ENCODE peak calls at places on chromosomes 13 and 19, in six cellular contexts. One of them, this sample, is unnamed.
A peak's percentile ranks its signal among the peaks of the same experiment; 100 is the strongest.

GRCh38 chr13:31431722-31432137 is 232.0 kb downstream of the B3GLCT start:
- DNase-seq in LHCN-M2: peak; percentile 33
- DNase-seq in EH: peak; percentile 54
- DNase-seq in lower lobe of right lung: peak; percentile 46
- DNase-seq in activated CD4-positive, alpha-beta T cell treated with anti-CD3 and anti-CD28 coated beads, Interleukin-2, amount 50 U/mL, for 1 hour: peak; percentile 42
- DNase-seq in psoas muscle: peak; percentile 48
- DNase-seq in this sample: no peak

GRCh38 chr13:50678464-50679162 is 164.9 kb downstream of the DLEU7 start:
- DNase-seq in LHCN-M2: peak; percentile 98
- DNase-seq in EH: peak; percentile 93
- DNase-seq in lower lobe of right lung: no peak
- DNase-seq in activated CD4-positive, alpha-beta T cell treated with anti-CD3 and anti-CD28 coated beads, Interleukin-2, amount 50 U/mL, for 1 hour: no peak
- DNase-seq in psoas muscle: no peak
- DNase-seq in this sample: no peak

GRCh38 chr19:10404888-10405808 is 1.8 kb upstream of the CDC37 start:
- DNase-seq in LHCN-M2: no peak
- DNase-seq in EH: peak; percentile 23
- DNase-seq in lower lobe of right lung: no peak
- DNase-seq in activated CD4-positive, alpha-beta T cell treated with anti-CD3 and anti-CD28 coated beads, Interleukin-2, amount 50 U/mL, for 1 hour: peak; percentile 46
- DNase-seq in psoas muscle: no peak
- DNase-seq in this sample: no peak

GRCh38 chr13:99296270-99296865 is 10.8 kb downstream of the GPR183 start:
- DNase-seq in LHCN-M2: no peak
- DNase-seq in EH: no peak
- DNase-seq in lower lobe of right lung: no peak
- DNase-seq in activated CD4-positive, alpha-beta T cell treated with anti-CD3 and anti-CD28 coated beads, Interleukin-2, amount 50 U/mL, for 1 hour: no peak
- DNase-seq in psoas muscle: no peak
- DNase-seq in this sample: no peak

GRCh38 chr13:47299316-47299715 is 402.5 kb upstream of the HTR2A start:
- DNase-seq in LHCN-M2: no peak
- DNase-seq in EH: peak; percentile 61
- DNase-seq in lower lobe of right lung: no peak
- DNase-seq in activated CD4-positive, alpha-beta T cell treated with anti-CD3 and anti-CD28 coated beads, Interleukin-2, amount 50 U/mL, for 1 hour: no peak
- DNase-seq in psoas muscle: no peak
- DNase-seq in this sample: no peak

GRCh38 chr13:60152114-60152513 is 11.6 kb downstream of the DIAPH3 start:
- DNase-seq in LHCN-M2: peak; percentile 16
- DNase-seq in EH: no peak
- DNase-seq in lower lobe of right lung: no peak
- DNase-seq in activated CD4-positive, alpha-beta T cell treated with anti-CD3 and anti-CD28 coated beads, Interleukin-2, amount 50 U/mL, for 1 hour: no peak
- DNase-seq in psoas muscle: no peak
- DNase-seq in this sample: no peak

GRCh38 chr19:36973844-36974195 is 57.7 kb downstream of the ZNF568 start:
- DNase-seq in LHCN-M2: no peak
- DNase-seq in EH: no peak
- DNase-seq in lower lobe of right lung: no peak
- DNase-seq in activated CD4-positive, alpha-beta T cell treated with anti-CD3 and anti-CD28 coated beads, Interleukin-2, amount 50 U/mL, for 1 hour: no peak
- DNase-seq in psoas muscle: no peak
- DNase-seq in this sample: no peak

GRCh38 chr19:1069009-1069779 is 2.2 kb downstream of the ARHGAP45 start:
- DNase-seq in LHCN-M2: no peak
- DNase-seq in EH: no peak
- DNase-seq in lower lobe of right lung: peak; percentile 94
- DNase-seq in activated CD4-positive, alpha-beta T cell treated with anti-CD3 and anti-CD28 coated beads, Interleukin-2, amount 50 U/mL, for 1 hour: peak; percentile 70
- DNase-seq in psoas muscle: peak; percentile 67
- DNase-seq in this sample: peak; percentile 92

GRCh38 chr13:99956473-99957349 is 14.9 kb downstream of the ZIC5 start:
- DNase-seq in LHCN-M2: no peak
- DNase-seq in EH: no peak
- DNase-seq in lower lobe of right lung: no peak
- DNase-seq in activated CD4-positive, alpha-beta T cell treated with anti-CD3 and anti-CD28 coated beads, Interleukin-2, amount 50 U/mL, for 1 hour: no peak
- DNase-seq in psoas muscle: peak; percentile 19
- DNase-seq in this sample: no peak

GRCh38 chr19:18594824-18595373 is 6.3 kb downstream of the REX1BD start:
- DNase-seq in LHCN-M2: no peak
- DNase-seq in EH: no peak
- DNase-seq in lower lobe of right lung: no peak
- DNase-seq in activated CD4-positive, alpha-beta T cell treated with anti-CD3 and anti-CD28 coated beads, Interleukin-2, amount 50 U/mL, for 1 hour: no peak
- DNase-seq in psoas muscle: no peak
- DNase-seq in this sample: peak; percentile 63

GRCh38 chr13:111322916-111323331 is 2.5 kb downstream of the TEX29 start:
- DNase-seq in LHCN-M2: no peak
- DNase-seq in EH: no peak
- DNase-seq in lower lobe of right lung: no peak
- DNase-seq in activated CD4-positive, alpha-beta T cell treated with anti-CD3 and anti-CD28 coated beads, Interleukin-2, amount 50 U/mL, for 1 hour: no peak
- DNase-seq in psoas muscle: no peak
- DNase-seq in this sample: no peak

GRCh38 chr19:2495130-2495641 is 19.3 kb downstream of the GADD45B start:
- DNase-seq in LHCN-M2: peak; percentile 76
- DNase-seq in EH: peak; percentile 87
- DNase-seq in lower lobe of right lung: peak; percentile 92
- DNase-seq in activated CD4-positive, alpha-beta T cell treated with anti-CD3 and anti-CD28 coated beads, Interleukin-2, amount 50 U/mL, for 1 hour: peak; percentile 18
- DNase-seq in psoas muscle: peak; percentile 80
- DNase-seq in this sample: peak; percentile 94

GRCh38 chr19:5067666-5068065 is 98.8 kb downstream of the KDM4B start:
- DNase-seq in LHCN-M2: no peak
- DNase-seq in EH: no peak
- DNase-seq in lower lobe of right lung: no peak
- DNase-seq in activated CD4-positive, alpha-beta T cell treated with anti-CD3 and anti-CD28 coated beads, Interleukin-2, amount 50 U/mL, for 1 hour: no peak
- DNase-seq in psoas muscle: no peak
- DNase-seq in this sample: no peak

GRCh38 chr13:50916701-50917184 is 7.2 kb downstream of the RNASEH2B start:
- DNase-seq in LHCN-M2: no peak
- DNase-seq in EH: no peak
- DNase-seq in lower lobe of right lung: peak; percentile 50
- DNase-seq in activated CD4-positive, alpha-beta T cell treated with anti-CD3 and anti-CD28 coated beads, Interleukin-2, amount 50 U/mL, for 1 hour: no peak
- DNase-seq in psoas muscle: no peak
- DNase-seq in this sample: no peak

GRCh38 chr19:4511300-4512054 is 6.8 kb downstream of the PLIN4 start:
- DNase-seq in LHCN-M2: no peak
- DNase-seq in EH: no peak
- DNase-seq in lower lobe of right lung: no peak
- DNase-seq in activated CD4-positive, alpha-beta T cell treated with anti-CD3 and anti-CD28 coated beads, Interleukin-2, amount 50 U/mL, for 1 hour: no peak
- DNase-seq in psoas muscle: no peak
- DNase-seq in this sample: no peak

GRCh38 chr19:40305403-40305802 is 20.3 kb upstream of the AKT2 start:
- DNase-seq in LHCN-M2: peak; percentile 85
- DNase-seq in EH: peak; percentile 85
- DNase-seq in lower lobe of right lung: peak; percentile 62
- DNase-seq in activated CD4-positive, alpha-beta T cell treated with anti-CD3 and anti-CD28 coated beads, Interleukin-2, amount 50 U/mL, for 1 hour: peak; percentile 73
- DNase-seq in psoas muscle: peak; percentile 75
- DNase-seq in this sample: peak; percentile 78

GRCh38 chr13:33441015-33441414 is 155.5 kb upstream of the STARD13 start:
- DNase-seq in LHCN-M2: peak; percentile 44
- DNase-seq in EH: peak; percentile 37
- DNase-seq in lower lobe of right lung: no peak
- DNase-seq in activated CD4-positive, alpha-beta T cell treated with anti-CD3 and anti-CD28 coated beads, Interleukin-2, amount 50 U/mL, for 1 hour: no peak
- DNase-seq in psoas muscle: no peak
- DNase-seq in this sample: no peak